ENCODE peak calls at places on chromosomes 16 and 17, in four cellular contexts. T, H, O and Q are unnamed samples.
A peak's percentile ranks its signal among the peaks of the same experiment; 100 is the strongest.

GRCh38 chr16:74601131-74601871 is 5.6 kb downstream of the GLG1 start:
- DNase-seq in T (peak; percentile 31), H (no peak), O (no peak), Q (no peak)

GRCh38 chr17:47844230-47844629 is 3.2 kb upstream of the SCRN2 start:
- DNase-seq in T (no peak), H (no peak), O (no peak), Q (no peak)

GRCh38 chr16:27245276-27246231 is 23.0 kb downstream of the NSMCE1 start:
- DNase-seq in T (no peak), H (no peak), O (peak; percentile 51), Q (no peak)

GRCh38 chr17:50898369-50899004 is 32.3 kb upstream of the TOB1 start:
- DNase-seq in T (no peak), H (no peak), O (no peak), Q (no peak)

GRCh38 chr16:65142276-65142675 is 20.4 kb upstream of the CDH11 start:
- DNase-seq in T (no peak), H (no peak), O (no peak), Q (no peak)

GRCh38 chr17:54013117-54013516 is 190.4 kb downstream of the KIF2B start:
- DNase-seq in T (no peak), H (no peak), O (no peak), Q (no peak)

GRCh38 chr16:50538411-50539052 is 9.7 kb upstream of the NKD1 start:
- DNase-seq in T (no peak), H (no peak), O (no peak), Q (no peak)

GRCh38 chr17:55426851-55427586 is 5.4 kb upstream of the MMD start:
- DNase-seq in T (no peak), H (no peak), O (peak; percentile 3), Q (no peak)

GRCh38 chr16:11742041-11742535 is 569 bp downstream of the TXNDC11 start:
- DNase-seq in T (peak; percentile 38), H (peak; percentile 81), O (peak; percentile 83), Q (peak; percentile 31)

GRCh38 chr16:89105599-89106151 is 12.0 kb downstream of the ACSF3 start:
- DNase-seq in T (no peak), H (peak; percentile 56), O (no peak), Q (no peak)

GRCh38 chr16:55672471-55672870 is 16.7 kb downstream of the SLC6A2 start:
- DNase-seq in T (no peak), H (no peak), O (no peak), Q (no peak)

GRCh38 chr17:55411463-55411855 is 10.2 kb downstream of the MMD start:
- DNase-seq in T (no peak), H (no peak), O (no peak), Q (no peak)

GRCh38 chr17:70017112-70017511 is 57.9 kb upstream of the KCNJ16 start:
- DNase-seq in T (no peak), H (no peak), O (no peak), Q (no peak)

GRCh38 chr16:86051376-86052114 is 152.6 kb downstream of the IRF8 start:
- DNase-seq in T (no peak), H (no peak), O (no peak), Q (no peak)

GRCh38 chr17:17855976-17856375 is 19.2 kb upstream of the SREBF1 start:
- DNase-seq in T (no peak), H (no peak), O (no peak), Q (no peak)
- TF ChIP-seq POLR2A in T (no peak), H (no peak), O (no peak), Q (no peak)

DNA sequence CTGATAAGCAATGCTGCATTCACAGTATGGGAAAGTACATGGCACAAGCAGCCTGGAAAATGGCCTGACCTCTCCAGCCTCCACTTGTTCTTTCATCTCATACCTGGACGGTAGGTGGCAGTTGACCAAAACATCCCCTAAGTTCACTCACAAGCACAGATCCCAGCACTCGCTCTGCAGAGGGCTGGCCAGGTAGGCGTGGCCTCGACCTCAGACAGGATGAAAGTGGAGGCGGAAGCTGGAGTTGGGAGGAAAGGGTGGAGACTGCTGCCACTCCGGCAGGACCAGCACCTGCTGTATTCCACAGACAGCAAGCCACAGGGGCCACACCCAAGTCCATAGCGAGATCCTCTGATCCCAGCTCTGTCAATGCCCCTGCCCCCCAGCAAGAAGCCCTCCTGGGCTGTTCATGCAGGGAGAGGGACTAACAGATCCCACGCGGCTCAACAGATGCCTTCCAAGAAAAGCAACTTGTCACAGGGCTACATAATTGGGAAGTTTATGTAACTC is 31.3 kb downstream of the ZCCHC14 start:
- DNase-seq in T (no peak), H (no peak), O (peak; percentile 53), Q (peak; percentile 79)
- TF ChIP-seq POLR2A in T (no peak), H (no peak), O (no peak), Q (no peak)

GRCh38 chr17:66966529-66967418 is 2.3 kb downstream of the CACNG4 start:
- DNase-seq in T (no peak), H (peak; percentile 10), O (no peak), Q (no peak)
- TF ChIP-seq POLR2A in T (no peak), H (no peak), O (no peak), Q (no peak)

GRCh38 chr16:17026600-17027242 is 444.0 kb downstream of the XYLT1 start:
- DNase-seq in T (peak; percentile 10), H (no peak), O (no peak), Q (no peak)
- TF ChIP-seq POLR2A in T (no peak), H (no peak), O (no peak), Q (no peak)

GRCh38 chr16:28846080-28846932 is at the start of gene TUFM:
- DNase-seq in T (peak; percentile 96), H (peak; percentile 99), O (peak; percentile 99), Q (peak; percentile 82)
- TF ChIP-seq POLR2A in T (peak; percentile 77), H (no peak), O (peak; percentile 77), Q (peak; percentile 61)

GRCh38 chr17:58337600-58338453 is 9.2 kb upstream of the TSPOAP1 start:
- DNase-seq in T (no peak), H (peak; percentile 93), O (peak; percentile 93), Q (peak; percentile 69)
- TF ChIP-seq POLR2A in T (peak; percentile 49), H (no peak), O (peak; percentile 85), Q (no peak)

DNA sequence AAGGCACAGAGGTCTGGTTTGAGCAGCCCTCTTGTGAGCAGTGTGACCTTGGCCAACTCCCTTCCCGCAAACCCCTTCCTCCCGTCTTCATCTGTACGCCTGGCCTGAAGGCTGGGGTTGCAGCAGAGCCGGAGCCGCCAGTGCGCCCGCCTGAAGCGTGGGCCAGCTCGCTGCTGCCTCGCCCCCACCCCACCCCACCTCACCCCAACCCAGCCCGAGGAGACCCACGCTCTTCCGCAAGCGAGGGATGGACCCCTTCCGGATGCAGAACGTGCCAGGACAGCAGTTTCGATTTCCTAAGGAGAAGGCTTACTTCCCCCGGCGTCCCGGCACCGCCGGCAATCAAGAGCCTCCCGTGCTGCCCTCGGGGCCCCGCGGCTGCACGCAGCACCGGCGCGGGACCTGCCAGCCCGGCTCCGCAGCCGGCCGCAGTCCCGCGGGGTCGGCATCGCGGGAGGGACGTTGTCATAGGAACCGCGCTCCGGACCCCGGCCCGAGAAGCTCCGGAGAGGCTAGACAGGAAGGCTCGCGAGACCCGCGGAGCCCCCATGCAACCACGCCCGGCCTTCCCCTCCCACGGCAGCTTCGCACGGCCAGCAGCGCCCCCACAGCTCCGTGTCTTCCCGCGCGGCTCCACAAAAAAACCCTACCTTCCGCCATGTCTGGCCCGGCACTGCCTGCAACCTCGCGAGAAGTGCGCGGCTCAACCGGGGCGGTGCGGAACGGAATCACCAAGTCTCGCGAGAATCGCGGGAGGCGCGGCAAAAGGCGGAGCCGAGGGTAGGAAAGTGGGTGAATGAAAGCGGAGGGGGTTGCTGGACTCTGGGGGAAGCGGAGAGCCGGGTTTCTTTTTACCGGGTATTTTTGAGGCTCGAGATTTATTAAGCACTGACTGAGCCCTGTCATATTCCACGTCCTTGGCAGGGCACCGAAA is at the start of gene ANKFY1:
- DNase-seq in T (peak; percentile 95), H (peak; percentile 99), O (peak; percentile 97), Q (peak; percentile 96)
- TF ChIP-seq POLR2A in T (peak; percentile 86), H (no peak), O (peak; percentile 76), Q (peak; percentile 79)

GRCh38 chr17:57068222-57068658 is 16.8 kb upstream of the AKAP1 start:
- DNase-seq in T (no peak), H (no peak), O (no peak), Q (peak; percentile 34)
- TF ChIP-seq POLR2A in T (no peak), H (no peak), O (no peak), Q (no peak)